ENCODE peak calls at places on chromosomes 5 and 9, in eight cellular contexts. O, J, B, E, R, W, V and G are unnamed samples.
A peak's percentile ranks its signal among the peaks of the same experiment; 100 is the strongest.

GRCh38 chr5:145848854-145849253 is 13.7 kb upstream of the PRELID2 start:
- DNase-seq in B (no peak), E (no peak), W (no peak), R (no peak), J (no peak), O (no peak), V (peak; percentile 42), G (no peak)

GRCh38 chr9:97633859-97634485 is 351 bp downstream of the NCBP1 start:
- DNase-seq in O (no peak), R (peak; percentile 52), E (no peak), B (no peak), W (no peak), J (no peak), V (no peak), G (no peak)

GRCh38 chr5:14821721-14822120 is 49.9 kb downstream of the ANKH start:
- DNase-seq in O (no peak), J (no peak), R (no peak), E (no peak), B (no peak), W (no peak), V (no peak), G (no peak)

GRCh38 chr9:33082135-33082534 is 5.7 kb upstream of the SMU1 start:
- DNase-seq in J (no peak), E (no peak), R (no peak), V (no peak), O (no peak), W (no peak), B (no peak), G (no peak)

GRCh38 chr5:37657046-37657445 is 182.8 kb downstream of the GDNF start:
- DNase-seq in E (no peak), B (no peak), W (no peak), V (no peak), J (no peak), R (no peak), O (no peak), G (no peak)

GRCh38 chr5:88743231-88743879 is 139.6 kb downstream of the MEF2C start:
- DNase-seq in O (no peak), J (no peak), B (no peak), E (no peak), R (no peak), V (peak; percentile 6), W (no peak), G (no peak)

GRCh38 chr5:138138949-138139775 is at the start of gene NME5:
- DNase-seq in J (peak; percentile 63), R (peak; percentile 66), O (no peak), V (peak; percentile 56), B (no peak), W (peak; percentile 69), E (peak; percentile 65), G (peak; percentile 83)

GRCh38 chr9:87535817-87536539 is 38.3 kb downstream of the DAPK1 start:
- DNase-seq in R (peak; percentile 5), O (no peak), V (no peak), J (no peak), E (no peak), W (no peak), B (no peak), G (no peak)

GRCh38 chr5:31378838-31379237 is 153.1 kb downstream of the DROSHA start:
- DNase-seq in V (no peak), O (no peak), J (no peak), R (peak; percentile 2), B (no peak), E (no peak), W (no peak), G (no peak)

GRCh38 chr5:174572591-174572990 is 151.8 kb upstream of the MSX2 start:
- DNase-seq in V (no peak), J (no peak), E (no peak), O (no peak), R (no peak), B (no peak), W (no peak), G (no peak)

GRCh38 chr5:90434116-90434714 is 24.7 kb upstream of the CETN3 start:
- DNase-seq in E (peak; percentile 61), B (peak; percentile 8), V (peak; percentile 54), O (peak; percentile 17), J (peak; percentile 46), W (no peak), R (peak; percentile 53), G (peak; percentile 42)

GRCh38 chr9:133580971-133581370 is 28.2 kb downstream of the FAM163B start:
- DNase-seq in B (no peak), W (no peak), V (no peak), R (no peak), O (no peak), E (no peak), J (no peak), G (no peak)

GRCh38 chr5:122759310-122759709 is 15.6 kb upstream of the SNX2 start:
- DNase-seq in V (no peak), J (no peak), B (no peak), W (no peak), R (no peak), E (no peak), O (no peak), G (no peak)

GRCh38 chr9:110891760-110892159 is 146.5 kb downstream of the LPAR1 start:
- DNase-seq in R (peak; percentile 5), O (no peak), W (no peak), E (no peak), V (peak; percentile 72), J (no peak), B (no peak), G (no peak)

GRCh38 chr5:33067291-33067690 is 356.2 kb downstream of the NPR3 start:
- DNase-seq in E (no peak), O (no peak), B (no peak), J (no peak), W (no peak), R (no peak), V (peak; percentile 57), G (no peak)

GRCh38 chr5:116521173-116521872 is 53.3 kb downstream of the SEMA6A start:
- DNase-seq in E (no peak), O (no peak), W (no peak), B (no peak), J (no peak), R (peak; percentile 3), V (no peak), G (no peak)

GRCh38 chr5:97425511-97425910 is 242.5 kb upstream of the RIOK2 start:
- DNase-seq in E (no peak), B (no peak), O (no peak), V (peak; percentile 33), W (no peak), R (peak; percentile 30), J (no peak), G (peak; percentile 14)

GRCh38 chr5:78008356-78008967 is 232.3 kb upstream of the TBCA start:
- DNase-seq in W (no peak), B (no peak), O (no peak), R (peak; percentile 78), E (peak; percentile 17), J (no peak), V (peak; percentile 55), G (peak; percentile 53)

GRCh38 chr9:13378171-13378570 is 98.7 kb upstream of the MPDZ start:
- DNase-seq in J (no peak), V (peak; percentile 15), O (no peak), B (no peak), R (no peak), E (no peak), W (no peak), G (no peak)

GRCh38 chr5:80255425-80255751 is 460 bp downstream of the SERINC5 start:
- DNase-seq in W (peak; percentile 82), E (peak; percentile 72), R (peak; percentile 59), B (no peak), J (peak; percentile 81), O (no peak), V (peak; percentile 70), G (peak; percentile 60)

GRCh38 chr5:56607551-56607950 is 207.8 kb upstream of the MAP3K1 start:
- DNase-seq in B (no peak), V (peak; percentile 83), R (no peak), O (no peak), J (no peak), E (no peak), W (no peak), G (no peak)

GRCh38 chr5:40291338-40291737 is 388.4 kb upstream of the PTGER4 start:
- DNase-seq in B (no peak), R (no peak), J (no peak), V (peak; percentile 87), O (no peak), E (no peak), W (no peak), G (no peak)

GRCh38 chr5:110536120-110537115 is 190.1 kb downstream of the TMEM232 start:
- DNase-seq in W (no peak), R (no peak), O (no peak), J (no peak), B (no peak), E (no peak), V (no peak), G (peak; percentile 32)

GRCh38 chr5:55601209-55601618 is 66.5 kb upstream of the PLPP1 start:
- DNase-seq in J (peak; percentile 85), W (peak; percentile 75), B (no peak), V (peak; percentile 98), R (no peak), O (no peak), E (no peak), G (peak; percentile 33)

GRCh38 chr5:61933787-61934626 is 372.0 kb upstream of the KIF2A start:
- DNase-seq in J (peak; percentile 58), V (peak; percentile 47), R (peak; percentile 65), E (peak; percentile 56), B (no peak), W (no peak), O (no peak), G (peak; percentile 69)

GRCh38 chr5:150603491-150603890 is 37.0 kb upstream of the SYNPO start:
- DNase-seq in W (no peak), R (no peak), V (no peak), B (no peak), O (no peak), J (no peak), E (no peak), G (no peak)

GRCh38 chr5:14190194-14191164 is 47.3 kb downstream of the TRIO start:
- DNase-seq in V (peak; percentile 100), E (no peak), B (no peak), W (no peak), J (no peak), R (no peak), O (no peak), G (no peak)

GRCh38 chr5:180691046-180691445 is 41.6 kb upstream of the FLT4 start:
- DNase-seq in J (no peak), B (no peak), R (no peak), W (no peak), E (no peak), O (no peak), V (no peak), G (no peak)

GRCh38 chr5:177473461-177473991 is at the start of gene DBN1:
- DNase-seq in E (peak; percentile 65), W (no peak), O (no peak), V (peak; percentile 78), B (peak; percentile 41), J (peak; percentile 46), R (peak; percentile 77), G (peak; percentile 96)

GRCh38 chr9:116646661-116647514 is 40.2 kb upstream of the TRIM32 start:
- DNase-seq in B (no peak), E (no peak), O (no peak), V (peak; percentile 70), J (no peak), W (no peak), R (peak; percentile 76), G (peak; percentile 48)

GRCh38 chr5:105695916-105696315 is 1974.8 kb downstream of the EFNA5 start:
- DNase-seq in J (no peak), O (no peak), V (no peak), E (no peak), R (no peak), B (no peak), W (no peak), G (peak; percentile 14)

GRCh38 chr5:176144508-176144907 is 93.7 kb upstream of the SIMC1 start:
- DNase-seq in R (peak; percentile 8), B (no peak), J (no peak), W (no peak), E (no peak), O (no peak), V (no peak), G (no peak)

GRCh38 chr9:126205260-126205659 is 121.4 kb upstream of the MVB12B start:
- DNase-seq in B (no peak), W (no peak), V (no peak), E (no peak), J (no peak), R (no peak), O (no peak), G (no peak)

GRCh38 chr5:178642351-178642909 is 15.6 kb upstream of the CLK4 start:
- DNase-seq in B (no peak), W (no peak), E (no peak), O (no peak), R (no peak), J (no peak), V (peak; percentile 100), G (no peak)